ENCODE peak calls at places on chromosome 5, in nine cellular contexts. Q is effector memory CD4-positive, alpha-beta T cell; P is left ventricle myocardium inferior; L is esophagus muscularis mucosa; K is cardiac muscle cell; H is OCI-LY7; T is WERI-Rb-1; N is CD4-positive, CD25-positive, alpha-beta regulatory T cell; E is mesendoderm. Z is an unnamed sample.
A peak's percentile ranks its signal among the peaks of the same experiment; 100 is the strongest.

GRCh38 chr5:81698806-81699205 is 52.1 kb downstream of the SSBP2 start:
- DNase-seq in P (no peak), K (no peak), Q (no peak), E (no peak), H (no peak), N (no peak), L (no peak), T (no peak), Z (no peak)

GRCh38 chr5:114361724-114362196 is at the start of gene KCNN2:
- DNase-seq in L (no peak), P (peak; percentile 83), T (peak; percentile 84), K (peak; percentile 92), E (peak; percentile 93), H (no peak), Q (no peak), N (no peak), Z (peak; percentile 94)

GRCh38 chr5:663436-664342 is 29.5 kb downstream of the TPPP start:
- DNase-seq in E (no peak), H (no peak), P (no peak), T (no peak), L (no peak), Q (no peak), N (no peak), K (no peak), Z (no peak)

GRCh38 chr5:26805076-26805475 is 233.3 kb downstream of the CDH9 start:
- DNase-seq in E (peak; percentile 6), N (no peak), L (no peak), T (no peak), P (no peak), Q (no peak), K (no peak), H (no peak), Z (no peak)

GRCh38 chr5:52010430-52010829 is 627.2 kb downstream of the ISL1 start:
- DNase-seq in T (no peak), E (no peak), N (no peak), H (no peak), P (no peak), K (no peak), L (no peak), Q (no peak), Z (no peak)

GRCh38 chr5:15995206-15996052 is 184.2 kb downstream of the MARCHF11 start:
- DNase-seq in E (peak; percentile 68), K (peak; percentile 54), L (no peak), Q (no peak), H (peak; percentile 4), P (no peak), T (peak; percentile 33), N (no peak), Z (no peak)

GRCh38 chr5:109394806-109395205 is 15.0 kb downstream of the PJA2 start:
- DNase-seq in E (no peak), K (no peak), H (no peak), L (no peak), Q (no peak), N (no peak), T (no peak), P (no peak), Z (no peak)

GRCh38 chr5:96090205-96090604 is 128.6 kb upstream of the ELL2 start:
- DNase-seq in P (no peak), T (peak; percentile 35), Q (no peak), H (no peak), N (no peak), L (no peak), E (no peak), K (no peak), Z (no peak)

GRCh38 chr5:56012281-56012963 is 17.7 kb upstream of the IL6ST start:
- DNase-seq in T (no peak), Q (peak; percentile 6), N (peak; percentile 62), P (peak; percentile 22), H (no peak), E (no peak), L (no peak), K (no peak), Z (no peak)

GRCh38 chr5:89470658-89471057 is 587.7 kb upstream of the MEF2C start:
- DNase-seq in H (no peak), L (no peak), K (no peak), Q (no peak), T (no peak), P (no peak), N (no peak), E (no peak), Z (no peak)

GRCh38 chr5:138725885-138726457 is 27.3 kb upstream of the CTNNA1 start:
- DNase-seq in T (no peak), E (no peak), K (no peak), H (no peak), L (no peak), N (no peak), Q (no peak), P (peak; percentile 21), Z (peak; percentile 17)

GRCh38 chr5:78634634-78635033 is 13.9 kb downstream of the LHFPL2 start:
- DNase-seq in N (no peak), H (no peak), K (no peak), E (no peak), L (no peak), Q (no peak), P (no peak), T (no peak), Z (no peak)

GRCh38 chr5:121634946-121635345 is 216.7 kb upstream of the FTMT start:
- DNase-seq in L (no peak), N (no peak), T (no peak), K (no peak), H (no peak), Q (no peak), E (no peak), P (no peak), Z (no peak)

GRCh38 chr5:166401391-166401790 is 1890.1 kb upstream of the WWC1 start:
- DNase-seq in E (peak; percentile 37), T (peak; percentile 87), Q (no peak), H (no peak), N (no peak), K (peak; percentile 2), P (no peak), L (no peak), Z (no peak)

DNA sequence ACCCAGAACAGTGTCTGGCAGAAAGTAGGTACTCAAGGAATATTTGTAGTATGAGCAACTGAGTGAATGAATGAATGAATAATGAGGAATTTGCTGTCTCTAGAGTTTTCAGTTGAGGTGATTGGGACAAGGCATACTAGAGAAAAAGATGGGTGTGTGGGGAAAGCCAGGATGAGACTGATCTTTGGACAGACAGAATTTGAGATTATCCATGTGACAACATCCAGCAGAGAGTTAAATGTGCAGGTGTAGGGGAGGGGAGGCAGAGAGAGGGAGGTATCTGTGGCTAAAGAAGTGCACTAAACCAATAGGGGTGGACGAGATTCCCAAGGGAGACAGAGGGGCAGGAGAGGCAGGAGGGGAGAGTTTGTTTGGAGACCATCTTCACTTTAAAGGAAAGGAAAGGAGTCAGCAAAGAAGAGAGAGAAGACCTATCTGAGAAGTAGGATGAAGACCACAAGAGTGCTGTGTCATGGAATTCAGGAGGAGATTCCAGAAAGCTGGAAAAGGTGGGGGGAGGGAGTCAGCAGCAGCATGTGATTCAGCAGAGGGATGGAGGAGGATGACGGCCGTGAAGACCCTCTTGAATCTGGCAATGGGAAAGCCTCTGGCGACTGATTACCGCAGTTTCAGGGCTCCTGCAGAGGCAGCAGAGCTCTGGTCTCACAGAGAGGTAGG is 3.2 kb downstream of the CPLX2 start:
- DNase-seq in K (no peak), T (no peak), P (no peak), N (no peak), E (peak; percentile 42), L (no peak), Q (no peak), H (no peak), Z (no peak)
- H3K4me3 ChIP-seq in K (no peak overlapping the region), T (no peak overlapping the region), P (no peak overlapping the region), N (no peak overlapping the region), E (no peak overlapping the region), L (no peak overlapping the region), Q (no peak overlapping the region), H (no peak overlapping the region), Z (no peak overlapping the region)

DNA sequence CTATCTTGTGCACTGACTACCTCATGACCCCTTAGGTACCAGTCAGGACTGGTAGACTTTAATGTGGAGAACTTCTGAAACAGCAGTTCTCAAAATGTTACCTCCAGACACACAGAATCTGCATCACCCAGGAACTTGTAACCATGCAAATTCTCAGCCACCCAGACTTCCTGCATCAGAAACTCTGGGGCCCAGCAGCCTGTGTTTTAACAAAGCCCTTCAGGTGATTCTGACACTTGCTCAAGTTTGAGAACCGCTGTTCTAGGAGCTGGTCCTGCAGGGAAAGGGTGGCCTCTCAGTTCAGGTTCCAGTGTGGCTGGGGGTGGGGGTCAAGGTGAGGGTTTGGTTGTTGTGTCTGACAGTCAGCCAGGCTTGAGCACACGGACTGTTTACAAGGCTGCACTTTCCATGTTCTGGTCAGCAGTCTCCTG is 28.4 kb downstream of the ZFP62 start:
- DNase-seq in N (peak; percentile 59), K (no peak), T (no peak), H (peak; percentile 80), L (no peak), P (no peak), E (no peak), Q (no peak), Z (no peak)
- H3K27ac ChIP-seq in N (peak overlapping the region; percentile 95), K (no peak overlapping the region), T (no peak overlapping the region), H (peak overlapping the region; percentile 83), L (no peak overlapping the region), P (peak overlapping the region; percentile 98), E (no peak overlapping the region), Q (peak overlapping the region; percentile 96), Z (peak overlapping the region; percentile 99)

DNA sequence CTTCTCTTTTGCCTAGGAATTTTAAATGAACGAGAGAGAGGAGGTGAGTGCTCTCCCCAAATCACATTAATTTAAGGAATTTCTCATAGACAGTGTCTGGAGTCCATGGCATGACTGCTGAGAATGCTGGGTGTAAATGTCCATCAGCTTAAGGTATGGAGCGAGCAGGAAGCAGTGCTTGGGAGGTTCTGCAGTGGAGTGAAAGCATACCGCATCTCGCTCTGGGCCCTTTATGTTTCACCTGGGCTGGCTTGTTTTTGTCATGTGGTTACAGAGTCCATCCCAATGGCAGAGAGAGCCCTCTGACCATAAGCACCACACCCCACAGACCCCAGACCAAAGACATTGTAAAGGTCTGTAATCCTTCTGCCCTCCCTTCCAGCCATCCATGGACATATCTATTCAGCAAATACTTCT is 20.6 kb upstream of the TNFAIP8 start:
- DNase-seq in L (no peak), T (no peak), N (no peak), E (no peak), H (no peak), P (no peak), Q (no peak), K (no peak), Z (no peak)
- H3K4me3 ChIP-seq in L (peak overlapping the region; percentile 43), T (no peak overlapping the region), N (peak overlapping the region; percentile 87), E (no peak overlapping the region), H (peak overlapping the region; percentile 70), P (peak overlapping the region; percentile 59), Q (peak overlapping the region; percentile 63), K (no peak overlapping the region), Z (no peak overlapping the region)

GRCh38 chr5:147809830-147810666 is 21.4 kb downstream of the SPINK1 start:
- DNase-seq in N (no peak), T (no peak), P (no peak), K (no peak), H (no peak), Q (no peak), E (peak; percentile 54), L (no peak), Z (no peak)

GRCh38 chr5:147801461-147801860 is 18.9 kb upstream of the JAKMIP2 start:
- DNase-seq in Q (no peak), L (no peak), T (no peak), N (no peak), H (no peak), P (no peak), E (no peak), K (no peak), Z (no peak)

GRCh38 chr5:147805030-147805454 is 22.5 kb upstream of the JAKMIP2 start:
- DNase-seq in H (peak; percentile 67), T (no peak), L (no peak), P (no peak), N (no peak), K (no peak), Q (no peak), E (no peak), Z (no peak)

GRCh38 chr5:147803941-147804717 is 21.6 kb upstream of the JAKMIP2 start:
- DNase-seq in P (no peak), E (no peak), H (peak; percentile 29), T (no peak), L (no peak), N (no peak), Q (no peak), K (no peak), Z (no peak)
- H3K27ac ChIP-seq in P (no peak overlapping the region), E (no peak overlapping the region), H (no peak overlapping the region), T (no peak overlapping the region), L (no peak overlapping the region), N (no peak overlapping the region), Q (no peak overlapping the region), K (no peak overlapping the region), Z (no peak overlapping the region)

Z was measured in testis.